ENCODE peak calls at places on chromosomes 1 and 21, in ten cellular contexts. One of them, this sample, is unnamed.
A peak's percentile ranks its signal among the peaks of the same experiment; 100 is the strongest.

GRCh38 chr1:185860316-185860715 is 126.1 kb downstream of the HMCN1 start:
- DNase-seq in NCI-H2107: no peak
- DNase-seq in GM13977: no peak
- DNase-seq in Calu3: no peak
- DNase-seq in SHP77: no peak
- DNase-seq in nucleus accumbens: no peak
- DNase-seq in activated CD8-positive, alpha-beta T cell treated with anti-CD3 and anti-CD28 coated beads, Interleukin-2, amount 10 ng/mL, durations not matched to agents 7 days and 5 days: no peak
- DNase-seq in GM12864: no peak
- DNase-seq in heart right ventricle: no peak
- DNase-seq in cardiac muscle cell: no peak
- DNase-seq in this sample: no peak

GRCh38 chr1:150010388-150011115 is at the start of gene OTUD7B:
- DNase-seq in GM12864: peak; percentile 38
- DNase-seq in GM13977: peak; percentile 86
- DNase-seq in NCI-H2107: peak; percentile 78
- DNase-seq in Calu3: peak; percentile 94
- DNase-seq in nucleus accumbens: peak; percentile 87
- DNase-seq in cardiac muscle cell: peak; percentile 94
- DNase-seq in heart right ventricle: peak; percentile 86
- DNase-seq in SHP77: peak; percentile 92
- DNase-seq in activated CD8-positive, alpha-beta T cell treated with anti-CD3 and anti-CD28 coated beads, Interleukin-2, amount 10 ng/mL, durations not matched to agents 7 days and 5 days: peak; percentile 81
- DNase-seq in this sample: peak; percentile 46

GRCh38 chr1:11929849-11930248 is 3.6 kb upstream of the KIAA2013 start:
- DNase-seq in NCI-H2107: no peak
- DNase-seq in heart right ventricle: peak; percentile 76
- DNase-seq in GM12864: no peak
- DNase-seq in cardiac muscle cell: peak; percentile 66
- DNase-seq in Calu3: no peak
- DNase-seq in GM13977: peak; percentile 67
- DNase-seq in SHP77: no peak
- DNase-seq in nucleus accumbens: peak; percentile 17
- DNase-seq in activated CD8-positive, alpha-beta T cell treated with anti-CD3 and anti-CD28 coated beads, Interleukin-2, amount 10 ng/mL, durations not matched to agents 7 days and 5 days: peak; percentile 47
- DNase-seq in this sample: no peak

GRCh38 chr1:183569141-183569540 is 21.1 kb downstream of the NCF2 start:
- DNase-seq in NCI-H2107: no peak
- DNase-seq in SHP77: no peak
- DNase-seq in nucleus accumbens: no peak
- DNase-seq in heart right ventricle: no peak
- DNase-seq in activated CD8-positive, alpha-beta T cell treated with anti-CD3 and anti-CD28 coated beads, Interleukin-2, amount 10 ng/mL, durations not matched to agents 7 days and 5 days: no peak
- DNase-seq in GM13977: no peak
- DNase-seq in Calu3: peak; percentile 8
- DNase-seq in GM12864: no peak
- DNase-seq in cardiac muscle cell: no peak
- DNase-seq in this sample: no peak

GRCh38 chr1:178551307-178551706 is 38.4 kb downstream of the TEX35 start:
- DNase-seq in activated CD8-positive, alpha-beta T cell treated with anti-CD3 and anti-CD28 coated beads, Interleukin-2, amount 10 ng/mL, durations not matched to agents 7 days and 5 days: no peak
- DNase-seq in GM12864: no peak
- DNase-seq in cardiac muscle cell: no peak
- DNase-seq in SHP77: no peak
- DNase-seq in nucleus accumbens: no peak
- DNase-seq in Calu3: no peak
- DNase-seq in heart right ventricle: no peak
- DNase-seq in GM13977: no peak
- DNase-seq in NCI-H2107: no peak
- DNase-seq in this sample: no peak

GRCh38 chr1:54798206-54798605 is 2.9 kb downstream of the TTC22 start:
- DNase-seq in GM12864: no peak
- DNase-seq in cardiac muscle cell: no peak
- DNase-seq in Calu3: no peak
- DNase-seq in nucleus accumbens: no peak
- DNase-seq in GM13977: no peak
- DNase-seq in activated CD8-positive, alpha-beta T cell treated with anti-CD3 and anti-CD28 coated beads, Interleukin-2, amount 10 ng/mL, durations not matched to agents 7 days and 5 days: no peak
- DNase-seq in heart right ventricle: no peak
- DNase-seq in NCI-H2107: no peak
- DNase-seq in SHP77: no peak
- DNase-seq in this sample: no peak

GRCh38 chr21:44911384-44912157 is 9.1 kb downstream of the ITGB2 start:
- DNase-seq in NCI-H2107: peak; percentile 66
- DNase-seq in heart right ventricle: peak; percentile 72
- DNase-seq in nucleus accumbens: peak; percentile 48
- DNase-seq in GM13977: peak; percentile 61
- DNase-seq in activated CD8-positive, alpha-beta T cell treated with anti-CD3 and anti-CD28 coated beads, Interleukin-2, amount 10 ng/mL, durations not matched to agents 7 days and 5 days: peak; percentile 79
- DNase-seq in cardiac muscle cell: no peak
- DNase-seq in GM12864: no peak
- DNase-seq in SHP77: peak; percentile 23
- DNase-seq in Calu3: peak; percentile 84
- DNase-seq in this sample: peak; percentile 48

GRCh38 chr21:45001134-45002095 is 61.6 kb downstream of the SLX9 start:
- DNase-seq in GM12864: no peak
- DNase-seq in Calu3: peak; percentile 54
- DNase-seq in activated CD8-positive, alpha-beta T cell treated with anti-CD3 and anti-CD28 coated beads, Interleukin-2, amount 10 ng/mL, durations not matched to agents 7 days and 5 days: no peak
- DNase-seq in GM13977: no peak
- DNase-seq in SHP77: no peak
- DNase-seq in NCI-H2107: no peak
- DNase-seq in nucleus accumbens: no peak
- DNase-seq in heart right ventricle: peak; percentile 62
- DNase-seq in cardiac muscle cell: no peak
- DNase-seq in this sample: no peak

GRCh38 chr1:22188436-22188835 is 45.5 kb upstream of the WNT4 start:
- DNase-seq in activated CD8-positive, alpha-beta T cell treated with anti-CD3 and anti-CD28 coated beads, Interleukin-2, amount 10 ng/mL, durations not matched to agents 7 days and 5 days: no peak
- DNase-seq in SHP77: no peak
- DNase-seq in cardiac muscle cell: no peak
- DNase-seq in heart right ventricle: no peak
- DNase-seq in nucleus accumbens: no peak
- DNase-seq in GM13977: no peak
- DNase-seq in GM12864: no peak
- DNase-seq in NCI-H2107: no peak
- DNase-seq in Calu3: no peak
- DNase-seq in this sample: no peak

GRCh38 chr1:160113407-160113806 is 2.2 kb upstream of the ATP1A2 start:
- DNase-seq in cardiac muscle cell: no peak
- DNase-seq in activated CD8-positive, alpha-beta T cell treated with anti-CD3 and anti-CD28 coated beads, Interleukin-2, amount 10 ng/mL, durations not matched to agents 7 days and 5 days: no peak
- DNase-seq in NCI-H2107: no peak
- DNase-seq in GM13977: no peak
- DNase-seq in SHP77: no peak
- DNase-seq in GM12864: no peak
- DNase-seq in nucleus accumbens: no peak
- DNase-seq in heart right ventricle: no peak
- DNase-seq in Calu3: no peak
- DNase-seq in this sample: no peak

GRCh38 chr1:52152976-52153375 is 11.1 kb downstream of the ZFYVE9 start:
- DNase-seq in GM12864: no peak
- DNase-seq in activated CD8-positive, alpha-beta T cell treated with anti-CD3 and anti-CD28 coated beads, Interleukin-2, amount 10 ng/mL, durations not matched to agents 7 days and 5 days: no peak
- DNase-seq in Calu3: no peak
- DNase-seq in NCI-H2107: no peak
- DNase-seq in heart right ventricle: no peak
- DNase-seq in SHP77: no peak
- DNase-seq in GM13977: no peak
- DNase-seq in nucleus accumbens: no peak
- DNase-seq in cardiac muscle cell: no peak
- DNase-seq in this sample: no peak

GRCh38 chr1:202959276-202959620 is 1.1 kb upstream of the ADIPOR1 start:
- DNase-seq in activated CD8-positive, alpha-beta T cell treated with anti-CD3 and anti-CD28 coated beads, Interleukin-2, amount 10 ng/mL, durations not matched to agents 7 days and 5 days: no peak
- DNase-seq in NCI-H2107: no peak
- DNase-seq in GM12864: no peak
- DNase-seq in Calu3: peak; percentile 61
- DNase-seq in SHP77: peak; percentile 10
- DNase-seq in cardiac muscle cell: no peak
- DNase-seq in nucleus accumbens: no peak
- DNase-seq in heart right ventricle: no peak
- DNase-seq in GM13977: no peak
- DNase-seq in this sample: no peak

GRCh38 chr1:151472852-151473731 is 13.8 kb upstream of the POGZ start:
- DNase-seq in Calu3: peak; percentile 48
- DNase-seq in activated CD8-positive, alpha-beta T cell treated with anti-CD3 and anti-CD28 coated beads, Interleukin-2, amount 10 ng/mL, durations not matched to agents 7 days and 5 days: no peak
- DNase-seq in nucleus accumbens: peak; percentile 10
- DNase-seq in SHP77: no peak
- DNase-seq in GM12864: no peak
- DNase-seq in heart right ventricle: peak; percentile 62
- DNase-seq in cardiac muscle cell: peak; percentile 45
- DNase-seq in GM13977: peak; percentile 44
- DNase-seq in NCI-H2107: no peak
- DNase-seq in this sample: no peak

GRCh38 chr1:245605480-245606156 is 450.8 kb downstream of the KIF26B start:
- DNase-seq in activated CD8-positive, alpha-beta T cell treated with anti-CD3 and anti-CD28 coated beads, Interleukin-2, amount 10 ng/mL, durations not matched to agents 7 days and 5 days: no peak
- DNase-seq in Calu3: no peak
- DNase-seq in GM13977: no peak
- DNase-seq in nucleus accumbens: no peak
- DNase-seq in heart right ventricle: no peak
- DNase-seq in SHP77: no peak
- DNase-seq in NCI-H2107: no peak
- DNase-seq in GM12864: no peak
- DNase-seq in cardiac muscle cell: peak; percentile 55
- DNase-seq in this sample: no peak

GRCh38 chr1:219342836-219343235 is 169.2 kb downstream of the LYPLAL1 start:
- DNase-seq in heart right ventricle: no peak
- DNase-seq in cardiac muscle cell: no peak
- DNase-seq in Calu3: no peak
- DNase-seq in nucleus accumbens: no peak
- DNase-seq in SHP77: no peak
- DNase-seq in activated CD8-positive, alpha-beta T cell treated with anti-CD3 and anti-CD28 coated beads, Interleukin-2, amount 10 ng/mL, durations not matched to agents 7 days and 5 days: no peak
- DNase-seq in GM12864: no peak
- DNase-seq in NCI-H2107: no peak
- DNase-seq in GM13977: no peak
- DNase-seq in this sample: no peak

GRCh38 chr1:12127206-12127810 is 39.5 kb upstream of the TNFRSF1B start:
- DNase-seq in activated CD8-positive, alpha-beta T cell treated with anti-CD3 and anti-CD28 coated beads, Interleukin-2, amount 10 ng/mL, durations not matched to agents 7 days and 5 days: no peak
- DNase-seq in nucleus accumbens: no peak
- DNase-seq in SHP77: no peak
- DNase-seq in NCI-H2107: no peak
- DNase-seq in Calu3: no peak
- DNase-seq in heart right ventricle: no peak
- DNase-seq in cardiac muscle cell: no peak
- DNase-seq in GM13977: no peak
- DNase-seq in GM12864: no peak
- DNase-seq in this sample: no peak

GRCh38 chr1:43774359-43774758 is 67.0 kb downstream of the ST3GAL3 start:
- DNase-seq in SHP77: no peak
- DNase-seq in GM13977: no peak
- DNase-seq in cardiac muscle cell: no peak
- DNase-seq in nucleus accumbens: no peak
- DNase-seq in NCI-H2107: no peak
- DNase-seq in GM12864: no peak
- DNase-seq in Calu3: no peak
- DNase-seq in activated CD8-positive, alpha-beta T cell treated with anti-CD3 and anti-CD28 coated beads, Interleukin-2, amount 10 ng/mL, durations not matched to agents 7 days and 5 days: no peak
- DNase-seq in heart right ventricle: no peak
- DNase-seq in this sample: no peak

GRCh38 chr1:221166559-221167318 is 287.5 kb downstream of the HLX start:
- DNase-seq in GM12864: peak; percentile 36
- DNase-seq in NCI-H2107: no peak
- DNase-seq in nucleus accumbens: no peak
- DNase-seq in Calu3: no peak
- DNase-seq in cardiac muscle cell: no peak
- DNase-seq in activated CD8-positive, alpha-beta T cell treated with anti-CD3 and anti-CD28 coated beads, Interleukin-2, amount 10 ng/mL, durations not matched to agents 7 days and 5 days: no peak
- DNase-seq in GM13977: peak; percentile 16
- DNase-seq in SHP77: no peak
- DNase-seq in heart right ventricle: no peak
- DNase-seq in this sample: no peak

GRCh38 chr1:64630611-64631010 is 114.3 kb upstream of the RAVER2 start:
- DNase-seq in GM13977: no peak
- DNase-seq in GM12864: no peak
- DNase-seq in activated CD8-positive, alpha-beta T cell treated with anti-CD3 and anti-CD28 coated beads, Interleukin-2, amount 10 ng/mL, durations not matched to agents 7 days and 5 days: no peak
- DNase-seq in cardiac muscle cell: no peak
- DNase-seq in Calu3: no peak
- DNase-seq in nucleus accumbens: no peak
- DNase-seq in heart right ventricle: no peak
- DNase-seq in NCI-H2107: no peak
- DNase-seq in SHP77: no peak
- DNase-seq in this sample: no peak

GRCh38 chr1:31588751-31589515 is 12.6 kb downstream of the TINAGL1 start:
- DNase-seq in NCI-H2107: no peak
- DNase-seq in SHP77: no peak
- DNase-seq in cardiac muscle cell: no peak
- DNase-seq in GM12864: no peak
- DNase-seq in GM13977: no peak
- DNase-seq in nucleus accumbens: no peak
- DNase-seq in Calu3: peak; percentile 70
- DNase-seq in heart right ventricle: no peak
- DNase-seq in activated CD8-positive, alpha-beta T cell treated with anti-CD3 and anti-CD28 coated beads, Interleukin-2, amount 10 ng/mL, durations not matched to agents 7 days and 5 days: no peak
- DNase-seq in this sample: no peak

GRCh38 chr1:174266991-174267612 is 107.8 kb downstream of the RABGAP1L start:
- DNase-seq in GM13977: no peak
- DNase-seq in NCI-H2107: no peak
- DNase-seq in activated CD8-positive, alpha-beta T cell treated with anti-CD3 and anti-CD28 coated beads, Interleukin-2, amount 10 ng/mL, durations not matched to agents 7 days and 5 days: no peak
- DNase-seq in GM12864: no peak
- DNase-seq in SHP77: no peak
- DNase-seq in heart right ventricle: no peak
- DNase-seq in Calu3: no peak
- DNase-seq in nucleus accumbens: no peak
- DNase-seq in cardiac muscle cell: peak; percentile 3
- DNase-seq in this sample: no peak

GRCh38 chr21:31354122-31354521 is 10.1 kb upstream of the TIAM1 start:
- DNase-seq in SHP77: no peak
- DNase-seq in heart right ventricle: no peak
- DNase-seq in GM13977: no peak
- DNase-seq in Calu3: no peak
- DNase-seq in activated CD8-positive, alpha-beta T cell treated with anti-CD3 and anti-CD28 coated beads, Interleukin-2, amount 10 ng/mL, durations not matched to agents 7 days and 5 days: no peak
- DNase-seq in nucleus accumbens: no peak
- DNase-seq in NCI-H2107: no peak
- DNase-seq in GM12864: no peak
- DNase-seq in cardiac muscle cell: no peak
- DNase-seq in this sample: no peak

GRCh38 chr1:2168090-2168489 is 26.5 kb downstream of the FAAP20 start:
- DNase-seq in SHP77: no peak
- DNase-seq in heart right ventricle: no peak
- DNase-seq in GM13977: no peak
- DNase-seq in cardiac muscle cell: no peak
- DNase-seq in NCI-H2107: no peak
- DNase-seq in GM12864: no peak
- DNase-seq in nucleus accumbens: no peak
- DNase-seq in Calu3: no peak
- DNase-seq in activated CD8-positive, alpha-beta T cell treated with anti-CD3 and anti-CD28 coated beads, Interleukin-2, amount 10 ng/mL, durations not matched to agents 7 days and 5 days: no peak
- DNase-seq in this sample: no peak

GRCh38 chr1:37473431-37474050 is 839 bp upstream of the ZC3H12A start:
- DNase-seq in GM13977: no peak
- DNase-seq in NCI-H2107: no peak
- DNase-seq in heart right ventricle: no peak
- DNase-seq in cardiac muscle cell: no peak
- DNase-seq in SHP77: no peak
- DNase-seq in GM12864: no peak
- DNase-seq in activated CD8-positive, alpha-beta T cell treated with anti-CD3 and anti-CD28 coated beads, Interleukin-2, amount 10 ng/mL, durations not matched to agents 7 days and 5 days: peak; percentile 57
- DNase-seq in Calu3: peak; percentile 33
- DNase-seq in nucleus accumbens: no peak
- DNase-seq in this sample: no peak

GRCh38 chr1:24283326-24284155 is 35.6 kb upstream of the GRHL3 start:
- DNase-seq in cardiac muscle cell: no peak
- DNase-seq in heart right ventricle: no peak
- DNase-seq in GM12864: no peak
- DNase-seq in NCI-H2107: no peak
- DNase-seq in nucleus accumbens: no peak
- DNase-seq in SHP77: no peak
- DNase-seq in Calu3: peak; percentile 39
- DNase-seq in activated CD8-positive, alpha-beta T cell treated with anti-CD3 and anti-CD28 coated beads, Interleukin-2, amount 10 ng/mL, durations not matched to agents 7 days and 5 days: no peak
- DNase-seq in GM13977: no peak
- DNase-seq in this sample: no peak

GRCh38 chr1:115400891-115401290 is 62.8 kb upstream of the NGF start:
- DNase-seq in NCI-H2107: no peak
- DNase-seq in GM12864: no peak
- DNase-seq in SHP77: peak; percentile 6
- DNase-seq in Calu3: no peak
- DNase-seq in activated CD8-positive, alpha-beta T cell treated with anti-CD3 and anti-CD28 coated beads, Interleukin-2, amount 10 ng/mL, durations not matched to agents 7 days and 5 days: no peak
- DNase-seq in GM13977: no peak
- DNase-seq in heart right ventricle: no peak
- DNase-seq in nucleus accumbens: no peak
- DNase-seq in cardiac muscle cell: no peak
- DNase-seq in this sample: no peak

GRCh38 chr1:42369471-42369870 is 11.1 kb upstream of the RIMKLA start:
- DNase-seq in activated CD8-positive, alpha-beta T cell treated with anti-CD3 and anti-CD28 coated beads, Interleukin-2, amount 10 ng/mL, durations not matched to agents 7 days and 5 days: no peak
- DNase-seq in GM12864: no peak
- DNase-seq in nucleus accumbens: no peak
- DNase-seq in GM13977: no peak
- DNase-seq in cardiac muscle cell: no peak
- DNase-seq in heart right ventricle: no peak
- DNase-seq in NCI-H2107: no peak
- DNase-seq in SHP77: no peak
- DNase-seq in Calu3: no peak
- DNase-seq in this sample: no peak

GRCh38 chr1:81833722-81834121 is 33.0 kb downstream of the ADGRL2 start:
- DNase-seq in SHP77: no peak
- DNase-seq in Calu3: no peak
- DNase-seq in NCI-H2107: no peak
- DNase-seq in nucleus accumbens: no peak
- DNase-seq in heart right ventricle: no peak
- DNase-seq in cardiac muscle cell: no peak
- DNase-seq in GM12864: no peak
- DNase-seq in GM13977: no peak
- DNase-seq in activated CD8-positive, alpha-beta T cell treated with anti-CD3 and anti-CD28 coated beads, Interleukin-2, amount 10 ng/mL, durations not matched to agents 7 days and 5 days: no peak
- DNase-seq in this sample: no peak